ENCODE peak calls at places on chromosomes 6 and 20, in ten cellular contexts. W, A, B, H, M, V, G, T, X and L are unnamed samples. For H3K4me1, the result is how much of the 10 kb centered on the place peaks cover.

GRCh38 chr6:112163295-112164257 is 76.2 kb downstream of the FAM229B start:
- DNase-seq in W (peak), A (no peak), B (peak), H (no peak), M (peak), V (peak), G (peak), T (peak), X (peak), L (peak)

GRCh38 chr6:160730911-160731310 is 28.9 kb downstream of the PLG start:
- DNase-seq in W (peak), A (no peak), B (no peak), H (no peak), M (no peak), V (peak), G (peak), T (no peak), X (no peak), L (no peak)

GRCh38 chr20:8050117-8050837 is 30.7 kb upstream of the TMX4 start:
- DNase-seq in W (no peak), A (no peak), B (no peak), H (no peak), M (no peak), V (no peak), G (no peak), T (no peak), X (no peak), L (no peak)

GRCh38 chr6:3336066-3336786 is 77.5 kb downstream of the PSMG4 start:
- DNase-seq in W (no peak), A (no peak), B (no peak), H (no peak), M (no peak), V (no peak), G (no peak), T (no peak), X (no peak), L (no peak)

GRCh38 chr20:35226126-35226774 is at the start of gene MMP24:
- DNase-seq in W (no peak), A (no peak), B (no peak), H (peak), M (no peak), V (no peak), G (peak), T (peak), X (no peak), L (no peak)

GRCh38 chr6:31113861-31114539 is 600 bp upstream of the PSORS1C1 start:
- DNase-seq in W (no peak), A (no peak), B (no peak), H (no peak), M (no peak), V (no peak), G (no peak), T (no peak), X (no peak), L (no peak)

GRCh38 chr6:109055771-109056235 is 38.8 kb downstream of the SESN1 start:
- DNase-seq in W (no peak), A (no peak), B (no peak), H (no peak), M (no peak), V (no peak), G (no peak), T (no peak), X (no peak), L (no peak)

GRCh38 chr6:125843593-125843992 is 52.8 kb downstream of the NCOA7 start:
- DNase-seq in W (no peak), A (no peak), B (no peak), H (no peak), M (no peak), V (no peak), G (no peak), T (no peak), X (no peak), L (no peak)

GRCh38 chr6:69792292-69792691 is 4.5 kb downstream of the LMBRD1 start:
- DNase-seq in W (no peak), A (no peak), B (no peak), H (no peak), M (no peak), V (no peak), G (no peak), T (no peak), X (no peak), L (no peak)

GRCh38 chr6:78483546-78483945 is 383.8 kb upstream of the IRAK1BP1 start:
- DNase-seq in W (no peak), A (no peak), B (no peak), H (no peak), M (no peak), V (no peak), G (no peak), T (no peak), X (no peak), L (no peak)

GRCh38 chr20:25984933-25985332 is 288.3 kb upstream of the ZNF337 start:
- DNase-seq in W (no peak), A (no peak), B (no peak), H (peak), M (no peak), V (no peak), G (no peak), T (no peak), X (peak), L (peak)

GRCh38 chr20:29876911-29877285 is 1380.6 kb upstream of the DEFB115 start:
- DNase-seq in W (no peak), A (no peak), B (no peak), H (no peak), M (no peak), V (no peak), G (no peak), T (peak), X (peak), L (no peak)

GRCh38 chr20:7540923-7541322 is 399.3 kb downstream of the HAO1 start:
- DNase-seq in W (no peak), A (no peak), B (no peak), H (no peak), M (no peak), V (no peak), G (no peak), T (no peak), X (no peak), L (no peak)

GRCh38 chr6:28336284-28337024 is 506 bp upstream of the ZSCAN31 start:
- DNase-seq in W (no peak), A (no peak), B (peak), H (no peak), M (no peak), V (peak), G (no peak), T (peak), X (peak), L (no peak)

GRCh38 chr6:56875961-56876360 is 78.9 kb upstream of the BEND6 start:
- DNase-seq in W (peak), A (no peak), B (no peak), H (no peak), M (no peak), V (peak), G (no peak), T (no peak), X (peak), L (no peak)

GRCh38 chr20:64057628-64058498 is 5.1 kb upstream of the TCEA2 start:
- DNase-seq in W (peak), A (no peak), B (peak), H (peak), M (peak), V (peak), G (peak), T (peak), X (peak), L (peak)

GRCh38 chr20:35463455-35464300 is 8.3 kb downstream of the CEP250 start:
- DNase-seq in W (peak), A (no peak), B (peak), H (no peak), M (peak), V (peak), G (peak), T (peak), X (peak), L (peak)

GRCh38 chr6:107620736-107621135 is 130.8 kb downstream of the SOBP start:
- DNase-seq in W (no peak), A (no peak), B (no peak), H (no peak), M (no peak), V (no peak), G (no peak), T (no peak), X (no peak), L (no peak)

GRCh38 chr20:57608516-57608915 is 11.7 kb downstream of the ZBP1 start:
- DNase-seq in W (no peak), A (peak), B (no peak), H (no peak), M (no peak), V (no peak), G (no peak), T (no peak), X (no peak), L (no peak)

GRCh38 chr6:142537612-142538478 is 236.0 kb downstream of the ADGRG6 start:
- DNase-seq in W (peak), A (no peak), B (no peak), H (no peak), M (no peak), V (peak), G (peak), T (no peak), X (no peak), L (no peak)

GRCh38 chr20:3739054-3739925 is 6.8 kb downstream of the HSPA12B start:
- DNase-seq in W (no peak), A (no peak), B (no peak), H (no peak), M (no peak), V (no peak), G (no peak), T (no peak), X (no peak), L (no peak)

GRCh38 chr6:1348675-1349074 is 36.8 kb downstream of the FOXQ1 start:
- DNase-seq in W (no peak), A (no peak), B (no peak), H (no peak), M (no peak), V (no peak), G (no peak), T (no peak), X (peak), L (no peak)

GRCh38 chr20:61562897-61563504 is 310.9 kb downstream of the CDH4 start:
- DNase-seq in W (no peak), A (no peak), B (no peak), H (no peak), M (no peak), V (no peak), G (no peak), T (no peak), X (no peak), L (no peak)

GRCh38 chr6:35677456-35677855 is 11.3 kb downstream of the FKBP5 start:
- DNase-seq in W (no peak), A (no peak), B (no peak), H (no peak), M (peak), V (no peak), G (no peak), T (no peak), X (no peak), L (no peak)

GRCh38 chr20:41426361-41426900 is 59.8 kb upstream of the EMILIN3 start:
- DNase-seq in W (no peak), A (no peak), B (no peak), H (no peak), M (no peak), V (no peak), G (no peak), T (no peak), X (no peak), L (no peak)

GRCh38 chr20:13331536-13331935 is 110.5 kb downstream of the ISM1 start:
- DNase-seq in W (no peak), A (no peak), B (no peak), H (no peak), M (no peak), V (peak), G (no peak), T (no peak), X (no peak), L (no peak)

GRCh38 chr6:99588618-99589289 is 17.9 kb upstream of the PRDM13 start:
- DNase-seq in W (peak), A (peak), B (no peak), H (peak), M (peak), V (peak), G (peak), T (peak), X (peak), L (peak)

GRCh38 chr6:53894086-53894485 is 99.3 kb downstream of the LRRC1 start:
- DNase-seq in W (no peak), A (no peak), B (no peak), H (no peak), M (no peak), V (no peak), G (no peak), T (no peak), X (peak), L (no peak)

GRCh38 chr6:50884364-50884763 is 65.7 kb downstream of the TFAP2B start:
- DNase-seq in W (no peak), A (no peak), B (no peak), H (no peak), M (no peak), V (no peak), G (no peak), T (no peak), X (no peak), L (no peak)

GRCh38 chr6:138818496-138819194 is 22.8 kb downstream of the ECT2L start:
- DNase-seq in W (no peak), A (no peak), B (no peak), H (no peak), M (no peak), V (no peak), G (no peak), T (no peak), X (no peak), L (no peak)

GRCh38 chr20:46293084-46293483 is 15.2 kb downstream of the CDH22 start:
- DNase-seq in W (peak), A (no peak), B (no peak), H (no peak), M (no peak), V (peak), G (no peak), T (no peak), X (no peak), L (no peak)

GRCh38 chr6:73391735-73392134 is 2.9 kb upstream of the DDX43 start:
- DNase-seq in W (no peak), A (no peak), B (no peak), H (no peak), M (no peak), V (no peak), G (no peak), T (no peak), X (no peak), L (no peak)

DNA sequence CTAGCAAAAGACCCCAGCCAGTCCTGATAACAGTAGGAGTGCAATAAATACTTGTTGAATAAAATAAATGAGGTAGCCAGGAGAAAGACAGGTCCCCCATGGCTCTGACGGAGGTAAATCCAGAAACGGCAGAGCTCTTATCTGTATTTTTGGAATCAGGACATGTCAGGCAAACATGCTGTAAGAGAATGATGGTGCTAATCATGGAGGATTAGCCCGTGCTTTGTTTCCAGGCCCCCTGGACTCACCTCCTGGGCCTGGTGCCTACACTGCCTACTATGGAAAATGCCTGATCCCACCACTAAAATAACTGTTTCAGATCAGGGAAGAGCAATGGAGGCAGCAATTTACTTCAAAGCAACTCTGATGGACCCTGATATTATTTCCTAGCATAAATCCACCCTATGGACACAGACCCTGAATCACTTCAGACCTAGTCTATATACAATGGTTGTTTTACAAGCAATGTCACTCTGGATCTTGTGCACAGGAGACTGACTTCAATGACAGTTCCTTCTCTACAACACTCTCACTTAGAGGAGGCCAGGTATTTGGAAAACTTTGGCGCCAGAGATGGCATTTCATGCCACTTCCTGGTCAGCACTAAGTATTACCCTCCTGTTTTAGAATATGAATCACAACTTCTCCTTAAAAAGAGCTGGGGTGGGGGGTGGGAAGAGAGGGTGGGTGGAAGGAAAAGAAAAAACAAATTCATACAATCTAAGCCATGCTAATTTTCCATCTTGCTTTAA is 6.4 kb downstream of the MRPL14 start:
- DNase-seq in W (no peak), A (no peak), B (no peak), H (no peak), M (no peak), V (no peak), G (no peak), T (no peak), X (no peak), L (no peak)
- H3K4me1 ChIP-seq in W (half or more), A (half or more), B (half or more), H (half or more), M (half or more), V (half or more), G (under half), T (half or more), X (half or more), L (under half)

GRCh38 chr6:25232478-25232877 is 46.7 kb upstream of the CARMIL1 start:
- DNase-seq in W (no peak), A (peak), B (no peak), H (no peak), M (no peak), V (no peak), G (no peak), T (peak), X (no peak), L (no peak)
- H3K4me3 ChIP-seq in W (no peak), A (peak), B (no peak), H (no peak), M (no peak), V (no peak), G (no peak), T (no peak), X (no peak), L (no peak)

GRCh38 chr6:82461536-82461935 is 97.9 kb downstream of the TPBG start:
- DNase-seq in W (no peak), A (no peak), B (no peak), H (no peak), M (no peak), V (no peak), G (no peak), T (no peak), X (no peak), L (no peak)

GRCh38 chr6:82458705-82459104 is 95.1 kb downstream of the TPBG start:
- DNase-seq in W (no peak), A (no peak), B (no peak), H (no peak), M (no peak), V (no peak), G (no peak), T (no peak), X (no peak), L (no peak)

DNA sequence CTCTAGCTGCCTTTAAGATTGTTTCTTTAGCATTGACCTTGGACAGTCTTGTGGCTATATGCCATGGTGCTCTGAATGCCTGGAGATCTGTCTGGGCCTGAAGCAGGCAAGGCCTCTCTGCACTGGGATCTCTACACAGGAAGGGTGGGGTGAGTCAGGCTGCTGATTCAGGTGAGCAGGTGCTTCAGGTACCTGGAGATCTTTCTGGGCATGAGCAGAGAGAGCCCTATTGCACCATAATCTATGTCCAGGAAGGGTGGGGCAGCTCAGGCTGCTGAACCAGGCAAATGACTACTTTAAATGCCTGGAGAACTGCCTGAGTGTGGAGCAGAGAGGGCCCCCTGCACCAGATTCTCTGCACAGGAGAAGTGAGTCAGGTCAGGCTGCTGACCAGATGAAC is 94.5 kb downstream of the TPBG start:
- DNase-seq in W (no peak), A (no peak), B (no peak), H (no peak), M (no peak), V (no peak), G (no peak), T (no peak), X (no peak), L (no peak)
- TF ChIP-seq EP300 in W (no peak), A (no peak), B (no peak), H (no peak), M (no peak), V (no peak), G (no peak), T (no peak), X (no peak), L (no peak)

GRCh38 chr6:25170640-25171039 is 108.5 kb upstream of the CARMIL1 start:
- DNase-seq in W (no peak), A (no peak), B (no peak), H (no peak), M (no peak), V (no peak), G (no peak), T (no peak), X (no peak), L (no peak)
- H3K4me1 ChIP-seq in W (under half), A (half or more), B (under half), H (under half), M (half or more), V (under half), G (under half), T (under half), X (under half), L (under half)

GRCh38 chr6:7445076-7445475 is 55.5 kb downstream of the RIOK1 start:
- DNase-seq in W (no peak), A (no peak), B (no peak), H (no peak), M (no peak), V (no peak), G (no peak), T (no peak), X (no peak), L (no peak)

GRCh38 chr6:7439243-7439642 is 49.6 kb downstream of the RIOK1 start:
- DNase-seq in W (no peak), A (no peak), B (no peak), H (no peak), M (no peak), V (no peak), G (no peak), T (no peak), X (no peak), L (no peak)

GRCh38 chr6:7441048-7441775 is 51.6 kb downstream of the RIOK1 start:
- DNase-seq in W (no peak), A (no peak), B (no peak), H (peak), M (no peak), V (no peak), G (no peak), T (no peak), X (no peak), L (no peak)

GRCh38 chr6:7440476-7440875 is 50.9 kb downstream of the RIOK1 start:
- DNase-seq in W (no peak), A (no peak), B (no peak), H (no peak), M (no peak), V (no peak), G (no peak), T (no peak), X (no peak), L (no peak)

DNA sequence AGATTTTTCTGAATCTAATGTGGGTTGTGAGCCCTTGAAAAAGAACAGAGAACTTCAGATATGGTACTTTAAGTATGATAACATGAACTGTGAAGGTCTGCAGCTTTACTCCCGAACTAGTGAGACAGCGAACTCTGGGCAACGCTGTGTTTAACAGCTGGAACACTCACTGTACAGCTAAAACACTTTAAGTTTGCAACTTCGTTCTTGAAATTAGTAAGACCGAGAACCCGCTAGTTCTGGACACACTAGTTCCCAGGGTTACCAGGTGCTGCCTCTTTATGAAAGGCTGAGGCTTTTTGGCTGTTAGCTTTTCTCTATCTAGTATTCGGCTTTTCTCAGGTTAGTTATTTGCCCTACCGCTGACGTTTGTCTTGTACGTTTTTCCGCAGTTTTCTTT is 52.9 kb downstream of the RIOK1 start:
- DNase-seq in W (no peak), A (no peak), B (no peak), H (no peak), M (no peak), V (no peak), G (no peak), T (no peak), X (no peak), L (no peak)
- H3K4me3 ChIP-seq in W (no peak), A (no peak), B (no peak), H (no peak), M (no peak), V (no peak), G (no peak), T (no peak), X (no peak), L (no peak)

DNA sequence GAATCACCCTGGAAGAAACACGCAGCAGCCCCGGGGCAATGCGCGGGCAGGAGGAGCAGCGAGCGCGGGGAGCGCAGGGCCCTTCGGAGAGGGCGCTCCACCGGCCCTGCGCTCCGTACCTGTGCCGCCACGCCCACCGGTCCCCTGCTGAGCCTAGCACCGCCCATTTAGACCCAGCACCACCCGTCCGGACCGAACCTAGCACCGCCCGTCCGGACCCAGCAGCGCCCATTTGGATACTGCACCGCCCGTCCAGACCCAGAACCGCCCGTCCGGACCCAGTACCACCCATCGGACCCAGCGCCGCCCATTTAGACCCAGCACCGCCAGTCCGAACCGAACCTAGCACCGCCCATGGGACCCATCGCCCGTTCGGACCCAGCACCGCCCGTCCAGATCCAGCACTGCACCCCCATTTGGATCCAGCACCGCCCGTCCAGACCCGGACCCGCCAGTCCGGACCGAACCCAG is 917 bp upstream of the AFDN start:
- DNase-seq in W (peak), A (peak), B (no peak), H (peak), M (peak), V (peak), G (peak), T (peak), X (peak), L (peak)
- TF ChIP-seq EP300 in W (no peak), A (no peak), B (no peak), H (no peak), M (no peak), V (peak), G (no peak), T (no peak), X (no peak), L (no peak)